ENCODE peak calls at places on chromosomes 11 and 22, in eight cellular contexts. L is epithelial cell of prostate; G is activated CD4-positive, alpha-beta T cell treated with anti-CD3 and anti-CD28 coated beads, Interleukin-2, amount 10 ng/mL, durations not matched to agents 7 days and 5 days; O is MCF 10A; F is NCI-H510A; M is stimulated activated CD4-positive, alpha-beta T cell treated with anti-CD3 and anti-CD28 coated beads, Interleukin-12 subunit alpha, Interleukin-12 subunit beta, amount 100 ng/mL, for 24 hours; N is hippocampal formation; X is neuronal stem cell. B is an unnamed sample.

GRCh38 chr11:78350101-78350645 is 67.4 kb downstream of the GAB2 start:
- DNase-seq in L (no peak), X (no peak), F (no peak), G (no peak), N (no peak), O (no peak), M (no peak), B (no peak)

GRCh38 chr22:45911601-45912271 is 65.2 kb downstream of the WNT7B start:
- DNase-seq in G (no peak), X (no peak), F (peak), O (peak), M (no peak), N (no peak), L (no peak), B (peak)

GRCh38 chr22:50243704-50244419 is 961 bp downstream of the TUBGCP6 start:
- DNase-seq in O (no peak), F (no peak), X (no peak), G (peak), M (no peak), L (no peak), N (no peak), B (no peak)

GRCh38 chr11:3228445-3228829 is 3.8 kb downstream of the MRGPRE start:
- DNase-seq in F (no peak), N (no peak), X (no peak), G (no peak), L (no peak), M (no peak), O (no peak), B (no peak)

GRCh38 chr11:31655483-31655882 is 145.9 kb downstream of the ELP4 start:
- DNase-seq in N (no peak), O (peak), M (no peak), F (no peak), X (no peak), G (no peak), L (peak), B (peak)

GRCh38 chr11:68882391-68882790 is 21.2 kb downstream of the MRPL21 start:
- DNase-seq in X (no peak), O (no peak), M (no peak), G (no peak), N (no peak), F (no peak), L (no peak), B (no peak)

GRCh38 chr11:16169541-16169940 is 186.8 kb downstream of the SOX6 start:
- DNase-seq in M (no peak), G (no peak), N (no peak), O (no peak), X (no peak), F (no peak), L (no peak), B (no peak)

GRCh38 chr11:70029831-70030811 is 48.0 kb upstream of the ANO1 start:
- DNase-seq in M (no peak), G (no peak), N (no peak), O (no peak), L (no peak), X (no peak), F (no peak), B (no peak)

GRCh38 chr11:57476883-57477506 is 16.7 kb downstream of the RTN4RL2 start:
- DNase-seq in N (no peak), L (no peak), F (no peak), O (no peak), X (no peak), G (no peak), M (no peak), B (no peak)

GRCh38 chr11:75352417-75353206 is 1.2 kb upstream of the ARRB1 start:
- DNase-seq in X (no peak), G (peak), O (no peak), M (no peak), N (peak), L (no peak), F (no peak), B (no peak)

GRCh38 chr22:46350111-46350510 is 14.6 kb downstream of the TRMU start:
- DNase-seq in O (no peak), G (no peak), F (no peak), N (no peak), M (no peak), L (no peak), X (no peak), B (no peak)

GRCh38 chr11:128756469-128756868 is 62.6 kb downstream of the FLI1 start:
- DNase-seq in M (no peak), N (no peak), L (no peak), X (no peak), G (no peak), F (no peak), O (no peak), B (no peak)

GRCh38 chr22:38873469-38874411 is 1.7 kb upstream of the CBX6 start:
- DNase-seq in O (peak), L (peak), M (peak), N (no peak), F (peak), X (no peak), G (peak), B (no peak)

GRCh38 chr11:2582958-2583604 is 116.7 kb downstream of the KCNQ1OT1 start:
- DNase-seq in F (no peak), M (no peak), L (no peak), G (no peak), N (no peak), X (no peak), O (no peak), B (no peak)

GRCh38 chr11:74278721-74279148 is 32.7 kb downstream of the P4HA3 start:
- DNase-seq in L (peak), G (no peak), F (no peak), N (no peak), M (no peak), X (no peak), O (peak), B (peak)

B was measured in NCI-H226.